ENCODE peak calls at places on chromosomes 4 and X, in nine cellular contexts. V is cardiac muscle cell, G is dorsolateral prefrontal cortex, O is heart right ventricle, N is astrocyte of the spinal cord, R is AG04450, A is GM12865, C is fibroblast of mammary gland, M is A549. B is an unnamed sample.

GRCh38 chrX:925652-926061 is 286.8 kb downstream of the CRLF2 start:
- DNase-seq in C (no peak), G (no peak), O (no peak), A (no peak), N (no peak), M (no peak), V (no peak), R (no peak), B (no peak)

GRCh38 chr4:97395980-97396562 is 747.2 kb downstream of the STPG2 start:
- DNase-seq in M (no peak), N (peak), V (no peak), O (no peak), R (no peak), G (no peak), C (no peak), A (no peak), B (no peak)

GRCh38 chr4:17690898-17691297 is 76.5 kb downstream of the MED28 start:
- DNase-seq in R (no peak), A (no peak), G (no peak), O (no peak), M (no peak), N (no peak), V (no peak), C (no peak), B (no peak)

GRCh38 chr4:98663226-98664006 is 5.0 kb upstream of the TSPAN5 start:
- DNase-seq in R (no peak), O (no peak), V (no peak), G (no peak), C (no peak), M (no peak), N (no peak), A (peak), B (no peak)

GRCh38 chr4:113512880-113513279 is 248.7 kb downstream of the CAMK2D start:
- DNase-seq in A (no peak), N (no peak), C (no peak), M (no peak), G (no peak), R (no peak), O (no peak), V (no peak), B (no peak)

GRCh38 chrX:154373340-154374306 is 811 bp downstream of the FLNA start:
- DNase-seq in O (peak), A (peak), N (peak), G (no peak), M (peak), C (peak), R (peak), V (peak), B (peak)

GRCh38 chrX:150269613-150270254 is 93.4 kb upstream of the MAMLD1 start:
- DNase-seq in R (no peak), O (no peak), M (peak), C (peak), V (no peak), G (no peak), N (no peak), A (no peak), B (peak)

GRCh38 chrX:129781134-129782014 is 1.6 kb downstream of the SASH3 start:
- DNase-seq in M (no peak), A (peak), O (no peak), R (no peak), G (no peak), V (no peak), C (no peak), N (no peak), B (no peak)

GRCh38 chrX:12210921-12211320 is 72.6 kb downstream of the FRMPD4 start:
- DNase-seq in R (no peak), G (no peak), C (peak), N (peak), V (no peak), A (no peak), O (no peak), M (no peak), B (peak)

GRCh38 chrX:132833373-132833772 is 125.1 kb downstream of the HS6ST2 start:
- DNase-seq in R (no peak), G (no peak), M (no peak), V (peak), N (no peak), A (no peak), C (no peak), O (no peak), B (no peak)

GRCh38 chr4:133759428-133759827 is 442.2 kb downstream of the PABPC4L start:
- DNase-seq in O (no peak), N (no peak), G (no peak), A (no peak), V (no peak), R (no peak), C (no peak), M (no peak), B (no peak)

GRCh38 chr4:81541546-81541945 is 69.8 kb upstream of the RASGEF1B start:
- DNase-seq in C (no peak), G (no peak), O (no peak), N (no peak), V (no peak), M (no peak), A (no peak), R (no peak), B (no peak)

GRCh38 chrX:39984191-39984956 is 113.4 kb downstream of the BCOR start:
- DNase-seq in G (no peak), M (no peak), N (peak), A (peak), C (peak), R (peak), V (no peak), O (no peak), B (peak)

GRCh38 chr4:142961866-142962265 is 115.8 kb upstream of the INPP4B start:
- DNase-seq in A (no peak), M (no peak), G (no peak), N (no peak), C (no peak), V (no peak), O (no peak), R (no peak), B (no peak)

GRCh38 chr4:31341601-31342375 is 621.6 kb downstream of the PCDH7 start:
- DNase-seq in M (no peak), R (no peak), O (no peak), G (no peak), A (no peak), N (no peak), C (no peak), V (no peak), B (no peak)

GRCh38 chr4:21768349-21769310 is 179.9 kb downstream of the KCNIP4 start:
- DNase-seq in O (peak), N (peak), A (peak), V (peak), R (no peak), M (no peak), C (peak), G (no peak), B (peak)

GRCh38 chrX:72269671-72270251 is 7.3 kb downstream of the RPS4X start:
- DNase-seq in M (no peak), A (no peak), V (no peak), C (peak), R (no peak), G (no peak), N (peak), O (peak), B (peak)

GRCh38 chr4:53591372-53591892 is at the start of gene LNX1:
- DNase-seq in M (no peak), A (no peak), N (no peak), R (no peak), C (no peak), O (no peak), G (no peak), V (peak), B (no peak)

GRCh38 chr4:41213563-41214157 is 682 bp downstream of the APBB2 start:
- DNase-seq in N (no peak), G (peak), A (peak), O (peak), C (no peak), R (no peak), V (no peak), M (peak), B (no peak)

GRCh38 chr4:150411527-150411926 is 170.4 kb upstream of the MAB21L2 start:
- DNase-seq in G (no peak), M (no peak), R (no peak), C (no peak), O (no peak), N (no peak), A (no peak), V (no peak), B (peak)

GRCh38 chr4:173521474-173522159 is 8.4 kb downstream of the HAND2 start:
- DNase-seq in V (peak), M (no peak), N (no peak), C (no peak), O (no peak), G (no peak), R (no peak), A (no peak), B (no peak)

GRCh38 chr4:46386570-46386969 is 3.4 kb downstream of the GABRA2 start:
- DNase-seq in M (no peak), A (no peak), V (peak), R (no peak), O (no peak), N (no peak), G (peak), C (peak), B (peak)

GRCh38 chrX:69027181-69028005 is 137.9 kb downstream of the PJA1 start:
- DNase-seq in M (no peak), C (peak), R (peak), N (peak), A (peak), V (no peak), G (no peak), O (no peak), B (peak)

GRCh38 chrX:154517101-154517781 is 1.2 kb upstream of the FAM3A start:
- DNase-seq in M (no peak), A (no peak), V (peak), N (no peak), R (no peak), G (no peak), O (no peak), C (no peak), B (no peak)

GRCh38 chrX:155632424-155633100 is 19.8 kb upstream of the TMLHE start:
- DNase-seq in C (no peak), R (no peak), G (no peak), N (peak), A (peak), O (no peak), M (no peak), V (no peak), B (peak)

GRCh38 chrX:45811307-45811706 is 610.6 kb upstream of the DIPK2B start:
- DNase-seq in N (no peak), A (no peak), V (no peak), M (no peak), R (no peak), G (no peak), O (no peak), C (no peak), B (no peak)

GRCh38 chrX:103556941-103557340 is 28.4 kb upstream of the TCEAL4 start:
- DNase-seq in M (no peak), G (no peak), V (no peak), A (no peak), R (no peak), C (no peak), N (no peak), O (no peak), B (no peak)

GRCh38 chr4:176721459-176721858 is 71.3 kb downstream of the VEGFC start:
- DNase-seq in R (no peak), O (no peak), V (no peak), M (no peak), G (no peak), A (no peak), N (no peak), C (no peak), B (no peak)

GRCh38 chr4:174396599-174396998 is 112.9 kb downstream of the CEP44 start:
- DNase-seq in M (no peak), G (no peak), V (no peak), O (no peak), A (no peak), R (no peak), C (no peak), N (no peak), B (no peak)

GRCh38 chr4:83217721-83218522 is 66.7 kb downstream of the COQ2 start:
- DNase-seq in C (no peak), A (peak), O (no peak), R (no peak), M (no peak), G (no peak), N (no peak), V (no peak), B (no peak)

DNA sequence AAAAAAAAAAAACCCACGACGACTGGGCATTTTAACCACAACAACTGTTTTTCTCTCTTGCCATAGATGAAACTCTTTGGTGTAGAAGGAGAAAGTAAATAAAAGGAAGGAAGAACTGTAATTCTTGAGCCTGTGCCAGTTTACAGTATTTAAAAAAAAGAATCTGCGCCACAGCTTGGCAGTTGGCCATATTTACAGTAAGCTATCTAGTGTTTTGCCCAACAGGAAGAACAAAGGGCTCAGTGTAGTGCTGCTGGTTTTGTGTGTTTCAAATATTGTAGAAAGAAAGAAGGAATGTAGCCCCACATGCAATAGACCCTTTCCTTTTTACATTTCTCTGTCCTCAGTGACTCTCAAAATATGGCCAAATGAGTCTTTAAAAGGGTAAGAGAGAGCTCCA is 66.1 kb downstream of the NR3C2 start:
- DNase-seq in O (peak), G (no peak), N (peak), C (no peak), M (no peak), A (no peak), R (no peak), V (no peak), B (peak)
- H3K4me3 ChIP-seq in O (peak), G (peak), N (no peak), C (no peak), M (no peak), A (no peak), R (no peak), V (no peak), B (no peak)

DNA sequence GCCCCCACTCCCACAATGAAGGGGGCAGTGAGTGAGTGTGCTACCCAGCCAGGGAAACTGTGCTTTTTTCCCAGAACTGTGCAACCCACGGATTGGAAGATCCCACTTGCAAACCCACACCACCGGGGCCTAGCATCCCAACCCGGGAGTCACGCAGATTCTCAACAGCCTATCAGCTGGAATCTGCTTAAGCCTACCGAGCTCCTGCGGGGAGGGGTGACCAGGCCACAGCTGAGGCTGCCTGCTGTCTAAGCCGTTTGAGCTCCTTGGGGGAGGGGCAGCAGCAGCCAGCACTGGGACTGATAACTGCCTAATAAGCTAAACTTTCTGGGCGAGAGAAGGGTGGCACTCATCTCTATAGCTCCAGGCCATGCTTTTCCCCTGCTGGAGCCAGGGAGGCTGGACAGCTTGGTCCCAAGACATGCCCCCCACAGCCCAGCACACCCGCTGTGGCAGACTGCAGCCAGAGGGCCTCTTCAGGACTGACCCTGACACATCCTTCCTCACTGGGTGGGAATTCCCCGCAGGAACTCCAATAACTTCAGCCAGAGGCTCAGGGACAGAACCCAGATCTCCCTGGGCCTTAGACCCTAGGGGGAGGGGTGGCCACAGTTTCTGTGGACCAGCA is 161.3 kb upstream of the MAGEB18 start:
- DNase-seq in R (no peak), O (no peak), C (no peak), A (no peak), G (no peak), V (peak), M (no peak), N (no peak), B (no peak)
- TF ChIP-seq CTCF in R (no peak), O (no peak), C (no peak), A (no peak), G (no peak), V (no peak), M (no peak), N (no peak), B (no peak)

GRCh38 chr4:127995776-127996175 is 30.6 kb downstream of the ABHD18 start:
- DNase-seq in V (no peak), C (peak), N (peak), M (peak), G (no peak), A (no peak), R (no peak), O (no peak), B (no peak)
- H3K4me3 ChIP-seq in V (no peak), C (no peak), N (no peak), M (no peak), G (no peak), A (no peak), R (no peak), O (no peak), B (no peak)

GRCh38 chr4:108772402-108772801 is 9.5 kb upstream of the ETNPPL start:
- DNase-seq in R (no peak), V (no peak), N (no peak), M (no peak), C (no peak), O (peak), A (no peak), G (no peak), B (no peak)

GRCh38 chr4:108779958-108780357 is 17.1 kb upstream of the ETNPPL start:
- DNase-seq in A (no peak), O (no peak), M (no peak), R (no peak), G (no peak), V (no peak), N (no peak), C (no peak), B (no peak)

GRCh38 chr4:108775921-108776320 is 13.1 kb upstream of the ETNPPL start:
- DNase-seq in O (no peak), A (no peak), V (no peak), R (no peak), N (no peak), G (no peak), M (no peak), C (no peak), B (no peak)

GRCh38 chr4:108774809-108775530 is 12.1 kb upstream of the ETNPPL start:
- DNase-seq in V (no peak), O (peak), G (no peak), C (no peak), A (no peak), R (no peak), N (no peak), M (no peak), B (no peak)
- TF ChIP-seq CTCF in V (no peak), O (peak), G (no peak), C (no peak), A (no peak), R (no peak), N (no peak), M (no peak), B (no peak)

GRCh38 chr4:61379406-61379805 is 179.3 kb downstream of the ADGRL3 start:
- DNase-seq in N (no peak), O (no peak), M (no peak), G (no peak), C (no peak), R (no peak), V (no peak), A (no peak), B (no peak)

GRCh38 chr4:61376301-61376700 is 176.2 kb downstream of the ADGRL3 start:
- DNase-seq in V (no peak), M (no peak), O (no peak), N (no peak), R (no peak), A (no peak), G (no peak), C (no peak), B (peak)

GRCh38 chr4:61373901-61374611 is 173.9 kb downstream of the ADGRL3 start:
- DNase-seq in C (peak), R (no peak), A (no peak), N (peak), V (no peak), G (no peak), O (no peak), M (peak), B (peak)

GRCh38 chr4:61375316-61375715 is 175.2 kb downstream of the ADGRL3 start:
- DNase-seq in N (peak), R (no peak), V (no peak), O (no peak), C (peak), M (no peak), A (no peak), G (no peak), B (peak)

DNA sequence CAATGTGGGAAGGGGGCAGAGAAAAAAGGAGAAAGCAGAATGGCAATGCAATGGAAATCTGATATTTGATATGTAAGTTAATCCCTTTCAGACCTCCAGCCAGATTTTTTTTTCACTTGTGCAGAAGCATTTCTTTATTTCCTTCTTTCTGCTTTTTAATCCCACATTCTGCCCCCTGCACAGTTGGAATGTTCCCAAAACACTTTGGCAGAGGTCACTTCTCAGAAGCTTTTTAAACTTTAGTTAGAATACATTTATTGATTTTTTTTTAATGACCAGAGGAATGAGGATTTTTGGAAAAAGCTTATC is 174.4 kb downstream of the ADGRL3 start:
- DNase-seq in C (peak), N (peak), R (no peak), G (no peak), A (no peak), V (no peak), M (no peak), O (no peak), B (peak)
- H3K4me3 ChIP-seq in C (no peak), N (no peak), R (no peak), G (no peak), A (no peak), V (no peak), M (no peak), O (no peak), B (no peak)

GRCh38 chr4:134934036-134934806 is 732.6 kb upstream of the PABPC4L start:
- DNase-seq in C (no peak), R (no peak), V (no peak), O (no peak), M (no peak), A (no peak), G (no peak), N (no peak), B (no peak)

GRCh38 chr4:134936014-134936413 is 734.4 kb upstream of the PABPC4L start:
- DNase-seq in M (no peak), G (no peak), C (no peak), O (no peak), R (no peak), N (no peak), A (no peak), V (no peak), B (no peak)

DNA sequence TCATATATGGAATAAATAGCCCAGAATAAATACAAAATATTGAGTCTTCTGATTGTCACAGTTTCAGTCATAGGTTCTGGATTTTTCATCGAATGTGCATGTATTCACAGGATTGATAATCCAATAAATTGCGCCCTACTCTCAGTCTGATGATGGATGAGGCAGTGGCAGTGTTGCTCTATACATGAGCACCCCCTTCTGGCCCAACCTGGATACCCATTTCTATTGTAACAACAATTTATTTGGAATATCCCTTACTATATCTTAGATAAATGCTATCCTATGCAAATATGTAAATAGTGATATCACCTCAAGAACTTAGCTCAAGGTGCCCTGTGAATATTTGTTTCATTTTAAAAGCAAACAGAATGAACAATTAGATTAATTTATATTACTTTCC is 733.7 kb upstream of the PABPC4L start:
- DNase-seq in A (peak), N (no peak), M (peak), R (no peak), C (no peak), V (peak), O (no peak), G (no peak), B (peak)
- TF ChIP-seq CTCF in A (peak), N (peak), M (peak), R (peak), C (no peak), V (peak), O (peak), G (peak), B (peak)